ENCODE peak calls at places on chromosome 20, in ten cellular contexts. S is fibroblast of lung, U is right cardiac atrium, O is breast epithelium, R is ovary, Q is spleen, M is heart right ventricle, X is body of pancreas, C is tibial nerve, J is mammary epithelial cell. F is an unnamed sample.

GRCh38 chr20:21159658-21160380 is 33.9 kb downstream of the KIZ start:
- DNase-seq in S (no peak), U (no peak), O (no peak), R (no peak), Q (no peak), M (no peak), X (no peak), C (no peak), J (no peak), F (no peak)

GRCh38 chr20:25179439-25180089 is 15.9 kb upstream of the ENTPD6 start:
- DNase-seq in S (no peak), U (no peak), O (no peak), R (no peak), Q (no peak), M (no peak), X (no peak), C (no peak), J (no peak), F (no peak)

GRCh38 chr20:44123251-44123650 is 63.7 kb downstream of the JPH2 start:
- DNase-seq in S (no peak), U (no peak), O (no peak), R (no peak), Q (no peak), M (no peak), X (no peak), C (no peak), J (no peak), F (no peak)

GRCh38 chr20:54431545-54431944 is 43.8 kb upstream of the DOK5 start:
- DNase-seq in S (peak; percentile 45), U (no peak), O (no peak), R (no peak), Q (no peak), M (no peak), X (peak; percentile 16), C (no peak), J (no peak), F (no peak)

GRCh38 chr20:63114693-63115069 is 101.2 kb downstream of the YTHDF1 start:
- DNase-seq in S (no peak), U (no peak), O (no peak), R (no peak), Q (peak; percentile 22), M (peak; percentile 1), X (no peak), C (no peak), J (no peak), F (no peak)

GRCh38 chr20:11355338-11355737 is 562.4 kb upstream of the BTBD3 start:
- DNase-seq in S (no peak), U (no peak), O (no peak), R (no peak), Q (no peak), M (no peak), X (no peak), C (no peak), J (no peak), F (no peak)

GRCh38 chr20:45094864-45095574 is 5.9 kb downstream of the KCNS1 start:
- DNase-seq in S (no peak), U (no peak), O (no peak), R (no peak), Q (no peak), M (no peak), X (no peak), C (no peak), J (no peak), F (no peak)

GRCh38 chr20:37362821-37363220 is 16.9 kb downstream of the SRC start:
- DNase-seq in S (no peak), U (no peak), O (no peak), R (no peak), Q (peak; percentile 55), M (no peak), X (no peak), C (no peak), J (no peak), F (no peak)

GRCh38 chr20:62203378-62204030 is 16.6 kb downstream of the HRH3 start:
- DNase-seq in S (no peak), U (peak; percentile 43), O (no peak), R (no peak), Q (peak; percentile 56), M (peak; percentile 5), X (no peak), C (no peak), J (no peak), F (no peak)

GRCh38 chr20:7792131-7792869 is 148.0 kb downstream of the HAO1 start:
- DNase-seq in S (peak; percentile 79), U (no peak), O (no peak), R (no peak), Q (no peak), M (no peak), X (no peak), C (no peak), J (peak; percentile 63), F (no peak)

GRCh38 chr20:32599783-32600340 is 14.7 kb upstream of the NOL4L start:
- DNase-seq in S (no peak), U (no peak), O (no peak), R (no peak), Q (no peak), M (no peak), X (no peak), C (no peak), J (peak; percentile 27), F (no peak)

GRCh38 chr20:41408986-41409385 is 42.4 kb upstream of the EMILIN3 start:
- DNase-seq in S (peak; percentile 15), U (peak; percentile 68), O (no peak), R (no peak), Q (no peak), M (no peak), X (no peak), C (no peak), J (no peak), F (no peak)

GRCh38 chr20:11703119-11703518 is 214.6 kb upstream of the BTBD3 start:
- DNase-seq in S (no peak), U (no peak), O (no peak), R (no peak), Q (no peak), M (no peak), X (no peak), C (no peak), J (no peak), F (no peak)

GRCh38 chr20:24245093-24245492 is 224.3 kb upstream of the SYNDIG1 start:
- DNase-seq in S (no peak), U (no peak), O (no peak), R (no peak), Q (no peak), M (no peak), X (no peak), C (no peak), J (no peak), F (no peak)

GRCh38 chr20:33859157-33859695 is 48.1 kb downstream of the CHMP4B start:
- DNase-seq in S (no peak), U (no peak), O (no peak), R (no peak), Q (no peak), M (no peak), X (no peak), C (no peak), J (no peak), F (no peak)

GRCh38 chr20:61847986-61848385 is 217.7 kb downstream of the TAF4 start:
- DNase-seq in S (no peak), U (peak; percentile 33), O (no peak), R (no peak), Q (peak; percentile 46), M (no peak), X (no peak), C (no peak), J (no peak), F (no peak)

GRCh38 chr20:49431345-49431744 is 51.1 kb downstream of the KCNB1 start:
- DNase-seq in S (no peak), U (no peak), O (no peak), R (no peak), Q (no peak), M (no peak), X (no peak), C (no peak), J (peak; percentile 74), F (no peak)

GRCh38 chr20:36109251-36109947 is 45.1 kb upstream of the EPB41L1 start:
- DNase-seq in S (peak; percentile 36), U (no peak), O (no peak), R (no peak), Q (no peak), M (no peak), X (no peak), C (no peak), J (no peak), F (no peak)

GRCh38 chr20:31476313-31476623 is 1.2 kb downstream of the REM1 start:
- DNase-seq in S (no peak), U (no peak), O (no peak), R (no peak), Q (no peak), M (no peak), X (no peak), C (no peak), J (no peak), F (no peak)

GRCh38 chr20:57621426-57622200 is 1.4 kb upstream of the ZBP1 start:
- DNase-seq in S (no peak), U (no peak), O (no peak), R (no peak), Q (no peak), M (no peak), X (no peak), C (no peak), J (peak; percentile 14), F (no peak)
- H3K4me1 ChIP-seq in S (no peaks in the 10 kb centered on the region), U (no peaks in the 10 kb centered on the region), O (no peaks in the 10 kb centered on the region), R (no peaks in the 10 kb centered on the region), Q (peaks cover 59% of the 10 kb centered on the region), M (peaks cover 43% of the 10 kb centered on the region), X (no peaks in the 10 kb centered on the region), C (no peaks in the 10 kb centered on the region), J (peaks cover 24% of the 10 kb centered on the region), F (no peaks in the 10 kb centered on the region)

GRCh38 chr20:51493346-51493791 is 49.1 kb downstream of the NFATC2 start:
- DNase-seq in S (no peak), U (no peak), O (no peak), R (no peak), Q (no peak), M (no peak), X (no peak), C (no peak), J (no peak), F (no peak)
- H3K4me1 ChIP-seq in S (peaks cover 2% of the 10 kb centered on the region), U (peaks cover 18% of the 10 kb centered on the region), O (no peaks in the 10 kb centered on the region), R (peaks cover 8% of the 10 kb centered on the region), Q (peaks cover 74% of the 10 kb centered on the region), M (peaks cover 64% of the 10 kb centered on the region), X (peaks cover 9% of the 10 kb centered on the region), C (peaks cover 12% of the 10 kb centered on the region), J (peaks cover 17% of the 10 kb centered on the region), F (peaks cover 11% of the 10 kb centered on the region)

DNA sequence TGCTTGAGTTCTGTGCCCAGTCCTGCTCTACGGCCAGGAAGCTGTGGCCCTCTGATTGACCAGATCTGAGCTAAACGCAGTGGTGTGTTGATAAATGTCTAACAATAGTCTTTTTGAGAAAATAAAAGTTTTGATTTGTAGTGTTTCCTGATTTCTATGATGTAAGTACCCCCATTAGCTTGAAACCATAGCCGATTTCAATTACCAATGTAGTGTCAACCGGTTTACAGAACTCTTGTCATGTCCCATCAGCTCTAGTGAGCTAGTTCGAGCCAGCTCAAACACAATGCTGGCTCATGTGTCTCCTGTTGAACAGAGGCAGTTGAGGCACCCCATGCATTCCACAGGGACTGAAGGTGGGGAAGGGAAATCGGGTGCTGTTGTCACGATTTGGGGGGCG is 56.7 kb upstream of the ZMYND8 start:
- DNase-seq in S (no peak), U (no peak), O (no peak), R (no peak), Q (no peak), M (no peak), X (no peak), C (no peak), J (no peak), F (no peak)
- H3K4me1 ChIP-seq in S (no peaks in the 10 kb centered on the region), U (no peaks in the 10 kb centered on the region), O (no peaks in the 10 kb centered on the region), R (peaks cover 2% of the 10 kb centered on the region), Q (peaks cover 72% of the 10 kb centered on the region), M (peaks cover 57% of the 10 kb centered on the region), X (peaks cover 12% of the 10 kb centered on the region), C (no peaks in the 10 kb centered on the region), J (no peaks in the 10 kb centered on the region), F (peaks cover 26% of the 10 kb centered on the region)

GRCh38 chr20:53080969-53081871 is 109.1 kb downstream of the TSHZ2 start:
- DNase-seq in S (peak; percentile 90), U (no peak), O (no peak), R (no peak), Q (no peak), M (no peak), X (peak; percentile 74), C (no peak), J (peak; percentile 81), F (no peak)
- H3K4me1 ChIP-seq in S (no peaks in the 10 kb centered on the region), U (no peaks in the 10 kb centered on the region), O (no peaks in the 10 kb centered on the region), R (peaks cover 23% of the 10 kb centered on the region), Q (peaks cover 20% of the 10 kb centered on the region), M (peaks cover 50% of the 10 kb centered on the region), X (peaks cover 36% of the 10 kb centered on the region), C (peaks cover 5% of the 10 kb centered on the region), J (peaks cover 33% of the 10 kb centered on the region), F (no peaks in the 10 kb centered on the region)

F was measured in thoracic aorta.